ENCODE peak calls at places on chromosomes 16 and 17, in ten cellular contexts. One of them, this sample, is unnamed.

GRCh38 chr16:30340621-30341020 is 14.5 kb downstream of the CD2BP2 start:
- DNase-seq in transverse colon: no peak
- DNase-seq in IMR-90: no peak
- DNase-seq in fibroblast of pulmonary artery: no peak
- DNase-seq in SK-N-SH: no peak
- DNase-seq in adrenal gland: no peak
- DNase-seq in effector memory CD4-positive, alpha-beta T cell: no peak
- DNase-seq in lung: no peak
- DNase-seq in kidney epithelial cell: no peak
- DNase-seq in stomach: no peak
- DNase-seq in this sample: peak

GRCh38 chr17:57552114-57552601 is 192.9 kb downstream of the CCDC182 start:
- DNase-seq in transverse colon: peak
- DNase-seq in IMR-90: no peak
- DNase-seq in fibroblast of pulmonary artery: peak
- DNase-seq in SK-N-SH: peak
- DNase-seq in adrenal gland: no peak
- DNase-seq in effector memory CD4-positive, alpha-beta T cell: no peak
- DNase-seq in lung: no peak
- DNase-seq in kidney epithelial cell: no peak
- DNase-seq in stomach: no peak
- DNase-seq in this sample: no peak

GRCh38 chr17:82825540-82826124 is 14.2 kb downstream of the ZNF750 start:
- DNase-seq in transverse colon: no peak
- DNase-seq in IMR-90: no peak
- DNase-seq in fibroblast of pulmonary artery: no peak
- DNase-seq in SK-N-SH: no peak
- DNase-seq in adrenal gland: no peak
- DNase-seq in effector memory CD4-positive, alpha-beta T cell: no peak
- DNase-seq in lung: no peak
- DNase-seq in kidney epithelial cell: no peak
- DNase-seq in stomach: no peak
- DNase-seq in this sample: no peak

GRCh38 chr16:57352636-57353047 is 5.9 kb upstream of the CCL22 start:
- DNase-seq in transverse colon: no peak
- DNase-seq in IMR-90: no peak
- DNase-seq in fibroblast of pulmonary artery: no peak
- DNase-seq in SK-N-SH: no peak
- DNase-seq in adrenal gland: peak
- DNase-seq in effector memory CD4-positive, alpha-beta T cell: no peak
- DNase-seq in lung: no peak
- DNase-seq in kidney epithelial cell: no peak
- DNase-seq in stomach: peak
- DNase-seq in this sample: peak

GRCh38 chr17:64658931-64659330 is 3.2 kb downstream of the SMURF2 start:
- DNase-seq in transverse colon: no peak
- DNase-seq in IMR-90: peak
- DNase-seq in fibroblast of pulmonary artery: peak
- DNase-seq in SK-N-SH: no peak
- DNase-seq in adrenal gland: no peak
- DNase-seq in effector memory CD4-positive, alpha-beta T cell: no peak
- DNase-seq in lung: no peak
- DNase-seq in kidney epithelial cell: no peak
- DNase-seq in stomach: no peak
- DNase-seq in this sample: no peak

GRCh38 chr17:12580640-12581039 is 85.0 kb upstream of the MYOCD start:
- DNase-seq in transverse colon: no peak
- DNase-seq in IMR-90: peak
- DNase-seq in fibroblast of pulmonary artery: no peak
- DNase-seq in SK-N-SH: no peak
- DNase-seq in adrenal gland: no peak
- DNase-seq in effector memory CD4-positive, alpha-beta T cell: no peak
- DNase-seq in lung: no peak
- DNase-seq in kidney epithelial cell: no peak
- DNase-seq in stomach: no peak
- DNase-seq in this sample: no peak

GRCh38 chr16:5900046-5900445 is 802.5 kb upstream of the EEF2KMT start:
- DNase-seq in transverse colon: no peak
- DNase-seq in IMR-90: no peak
- DNase-seq in fibroblast of pulmonary artery: no peak
- DNase-seq in SK-N-SH: no peak
- DNase-seq in adrenal gland: no peak
- DNase-seq in effector memory CD4-positive, alpha-beta T cell: no peak
- DNase-seq in lung: no peak
- DNase-seq in kidney epithelial cell: no peak
- DNase-seq in stomach: no peak
- DNase-seq in this sample: no peak

GRCh38 chr16:66714659-66715307 is 18.2 kb upstream of the CMTM4 start:
- DNase-seq in transverse colon: peak
- DNase-seq in IMR-90: no peak
- DNase-seq in fibroblast of pulmonary artery: no peak
- DNase-seq in SK-N-SH: peak
- DNase-seq in adrenal gland: no peak
- DNase-seq in effector memory CD4-positive, alpha-beta T cell: no peak
- DNase-seq in lung: no peak
- DNase-seq in kidney epithelial cell: no peak
- DNase-seq in stomach: no peak
- DNase-seq in this sample: no peak

GRCh38 chr17:32777436-32777835 is 99.5 kb downstream of the MYO1D start:
- DNase-seq in transverse colon: no peak
- DNase-seq in IMR-90: peak
- DNase-seq in fibroblast of pulmonary artery: no peak
- DNase-seq in SK-N-SH: no peak
- DNase-seq in adrenal gland: no peak
- DNase-seq in effector memory CD4-positive, alpha-beta T cell: no peak
- DNase-seq in lung: no peak
- DNase-seq in kidney epithelial cell: no peak
- DNase-seq in stomach: no peak
- DNase-seq in this sample: no peak

GRCh38 chr17:17026163-17026562 is 16.1 kb upstream of the MPRIP start:
- DNase-seq in transverse colon: no peak
- DNase-seq in IMR-90: no peak
- DNase-seq in fibroblast of pulmonary artery: no peak
- DNase-seq in SK-N-SH: no peak
- DNase-seq in adrenal gland: no peak
- DNase-seq in effector memory CD4-positive, alpha-beta T cell: no peak
- DNase-seq in lung: no peak
- DNase-seq in kidney epithelial cell: no peak
- DNase-seq in stomach: no peak
- DNase-seq in this sample: no peak

GRCh38 chr16:12262454-12263180 is 286.1 kb downstream of the SNX29 start:
- DNase-seq in transverse colon: peak
- DNase-seq in IMR-90: peak
- DNase-seq in fibroblast of pulmonary artery: no peak
- DNase-seq in SK-N-SH: no peak
- DNase-seq in adrenal gland: no peak
- DNase-seq in effector memory CD4-positive, alpha-beta T cell: no peak
- DNase-seq in lung: no peak
- DNase-seq in kidney epithelial cell: peak
- DNase-seq in stomach: peak
- DNase-seq in this sample: no peak

GRCh38 chr16:30027588-30028437 is 3.3 kb downstream of the TLCD3B start:
- DNase-seq in transverse colon: no peak
- DNase-seq in IMR-90: no peak
- DNase-seq in fibroblast of pulmonary artery: no peak
- DNase-seq in SK-N-SH: no peak
- DNase-seq in adrenal gland: no peak
- DNase-seq in effector memory CD4-positive, alpha-beta T cell: no peak
- DNase-seq in lung: no peak
- DNase-seq in kidney epithelial cell: no peak
- DNase-seq in stomach: no peak
- DNase-seq in this sample: no peak

GRCh38 chr17:42270175-42270545 is 6.0 kb downstream of the STAT5B start:
- DNase-seq in transverse colon: no peak
- DNase-seq in IMR-90: no peak
- DNase-seq in fibroblast of pulmonary artery: no peak
- DNase-seq in SK-N-SH: no peak
- DNase-seq in adrenal gland: no peak
- DNase-seq in effector memory CD4-positive, alpha-beta T cell: no peak
- DNase-seq in lung: no peak
- DNase-seq in kidney epithelial cell: no peak
- DNase-seq in stomach: no peak
- DNase-seq in this sample: no peak

GRCh38 chr16:1876468-1876867 is 4.5 kb upstream of the MEIOB start:
- DNase-seq in transverse colon: no peak
- DNase-seq in IMR-90: no peak
- DNase-seq in fibroblast of pulmonary artery: no peak
- DNase-seq in SK-N-SH: no peak
- DNase-seq in adrenal gland: no peak
- DNase-seq in effector memory CD4-positive, alpha-beta T cell: no peak
- DNase-seq in lung: no peak
- DNase-seq in kidney epithelial cell: no peak
- DNase-seq in stomach: no peak
- DNase-seq in this sample: no peak

GRCh38 chr17:37786481-37786880 is 41.6 kb upstream of the HNF1B start:
- DNase-seq in transverse colon: no peak
- DNase-seq in IMR-90: peak
- DNase-seq in fibroblast of pulmonary artery: peak
- DNase-seq in SK-N-SH: no peak
- DNase-seq in adrenal gland: no peak
- DNase-seq in effector memory CD4-positive, alpha-beta T cell: no peak
- DNase-seq in lung: no peak
- DNase-seq in kidney epithelial cell: no peak
- DNase-seq in stomach: no peak
- DNase-seq in this sample: no peak

GRCh38 chr16:88566158-88566557 is 4.0 kb upstream of the ZC3H18 start:
- DNase-seq in transverse colon: no peak
- DNase-seq in IMR-90: peak
- DNase-seq in fibroblast of pulmonary artery: peak
- DNase-seq in SK-N-SH: no peak
- DNase-seq in adrenal gland: no peak
- DNase-seq in effector memory CD4-positive, alpha-beta T cell: no peak
- DNase-seq in lung: no peak
- DNase-seq in kidney epithelial cell: no peak
- DNase-seq in stomach: no peak
- DNase-seq in this sample: no peak

GRCh38 chr17:76381633-76382304 is 2.6 kb upstream of the SPHK1 start:
- DNase-seq in transverse colon: no peak
- DNase-seq in IMR-90: peak
- DNase-seq in fibroblast of pulmonary artery: peak
- DNase-seq in SK-N-SH: peak
- DNase-seq in adrenal gland: no peak
- DNase-seq in effector memory CD4-positive, alpha-beta T cell: no peak
- DNase-seq in lung: no peak
- DNase-seq in kidney epithelial cell: no peak
- DNase-seq in stomach: no peak
- DNase-seq in this sample: no peak

GRCh38 chr17:51221322-51221721 is 38.5 kb downstream of the MBTD1 start:
- DNase-seq in transverse colon: no peak
- DNase-seq in IMR-90: no peak
- DNase-seq in fibroblast of pulmonary artery: no peak
- DNase-seq in SK-N-SH: no peak
- DNase-seq in adrenal gland: no peak
- DNase-seq in effector memory CD4-positive, alpha-beta T cell: no peak
- DNase-seq in lung: no peak
- DNase-seq in kidney epithelial cell: no peak
- DNase-seq in stomach: no peak
- DNase-seq in this sample: no peak
- H3K4me3 ChIP-seq in transverse colon: no peak
- H3K4me3 ChIP-seq in IMR-90: no peak
- H3K4me3 ChIP-seq in fibroblast of pulmonary artery: no peak
- H3K4me3 ChIP-seq in SK-N-SH: no peak
- H3K4me3 ChIP-seq in adrenal gland: no peak
- H3K4me3 ChIP-seq in effector memory CD4-positive, alpha-beta T cell: no peak
- H3K4me3 ChIP-seq in lung: no peak
- H3K4me3 ChIP-seq in kidney epithelial cell: no peak
- H3K4me3 ChIP-seq in stomach: no peak
- H3K4me3 ChIP-seq in this sample: no peak

DNA sequence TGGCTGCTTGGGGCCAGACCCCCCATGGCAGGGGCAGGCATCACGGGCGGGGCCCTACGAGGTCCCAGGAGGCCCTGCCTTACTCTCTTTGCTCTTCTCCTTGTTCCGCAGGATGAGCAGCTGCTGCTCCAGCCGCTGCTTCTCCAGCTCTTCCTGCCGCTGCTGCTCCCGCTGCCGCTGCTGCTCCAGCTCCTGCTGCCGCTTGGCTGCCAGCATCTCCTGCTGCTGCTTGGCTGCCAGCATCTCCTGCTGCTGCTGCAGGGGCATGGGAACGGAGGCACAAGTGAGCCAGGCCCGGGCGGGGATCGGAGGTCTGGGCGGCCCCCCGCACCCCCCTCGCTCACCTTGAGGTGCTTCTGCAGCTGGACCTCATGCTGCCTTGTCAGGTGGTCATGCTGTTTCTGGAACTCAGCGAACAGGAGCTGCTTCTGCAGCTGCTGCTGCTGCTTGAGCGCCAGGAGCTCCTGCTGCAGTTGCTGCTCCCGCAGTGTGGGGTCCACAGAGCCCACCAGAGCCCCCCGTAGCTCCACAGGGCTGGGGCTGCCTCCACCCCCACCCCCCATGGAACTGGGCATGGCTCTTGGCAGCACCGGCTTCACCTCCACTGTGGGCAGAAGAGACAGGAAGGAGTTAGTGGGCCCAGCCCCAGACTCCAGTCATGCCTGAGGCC is 22.8 kb downstream of the G6PC3 start:
- DNase-seq in transverse colon: no peak
- DNase-seq in IMR-90: no peak
- DNase-seq in fibroblast of pulmonary artery: no peak
- DNase-seq in SK-N-SH: no peak
- DNase-seq in adrenal gland: no peak
- DNase-seq in effector memory CD4-positive, alpha-beta T cell: no peak
- DNase-seq in lung: no peak
- DNase-seq in kidney epithelial cell: no peak
- DNase-seq in stomach: no peak
- DNase-seq in this sample: no peak
- H3K4me3 ChIP-seq in transverse colon: no peak
- H3K4me3 ChIP-seq in IMR-90: no peak
- H3K4me3 ChIP-seq in fibroblast of pulmonary artery: no peak
- H3K4me3 ChIP-seq in SK-N-SH: no peak
- H3K4me3 ChIP-seq in adrenal gland: no peak
- H3K4me3 ChIP-seq in effector memory CD4-positive, alpha-beta T cell: no peak
- H3K4me3 ChIP-seq in lung: no peak
- H3K4me3 ChIP-seq in kidney epithelial cell: no peak
- H3K4me3 ChIP-seq in stomach: no peak
- H3K4me3 ChIP-seq in this sample: no peak

GRCh38 chr17:75113798-75114551 is 4.2 kb downstream of the ARMC7 start:
- DNase-seq in transverse colon: peak
- DNase-seq in IMR-90: peak
- DNase-seq in fibroblast of pulmonary artery: peak
- DNase-seq in SK-N-SH: peak
- DNase-seq in adrenal gland: peak
- DNase-seq in effector memory CD4-positive, alpha-beta T cell: peak
- DNase-seq in lung: peak
- DNase-seq in kidney epithelial cell: no peak
- DNase-seq in stomach: peak
- DNase-seq in this sample: peak
- H3K4me3 ChIP-seq in transverse colon: peak
- H3K4me3 ChIP-seq in IMR-90: peak
- H3K4me3 ChIP-seq in fibroblast of pulmonary artery: peak
- H3K4me3 ChIP-seq in SK-N-SH: no peak
- H3K4me3 ChIP-seq in adrenal gland: no peak
- H3K4me3 ChIP-seq in effector memory CD4-positive, alpha-beta T cell: peak
- H3K4me3 ChIP-seq in lung: peak
- H3K4me3 ChIP-seq in kidney epithelial cell: peak
- H3K4me3 ChIP-seq in stomach: peak
- H3K4me3 ChIP-seq in this sample: peak

DNA sequence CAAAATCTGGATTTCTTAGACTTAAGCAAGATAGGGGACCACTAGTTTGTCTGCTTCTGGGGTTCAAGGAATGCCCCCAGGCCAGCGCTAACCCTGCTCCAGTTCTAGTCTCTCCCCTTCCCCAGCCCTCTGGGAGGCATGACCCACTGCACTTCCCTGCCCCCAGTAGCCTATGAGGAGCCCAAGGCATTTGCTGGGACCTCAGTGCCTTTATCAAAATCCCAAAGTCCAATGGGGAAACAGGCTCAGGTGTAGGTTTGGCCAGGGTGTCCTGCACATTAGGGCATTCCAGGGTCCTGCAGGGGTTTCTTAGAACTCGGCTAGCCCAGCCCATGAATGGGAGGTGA is 1.2 kb downstream of the IL4R start:
- DNase-seq in transverse colon: no peak
- DNase-seq in IMR-90: no peak
- DNase-seq in fibroblast of pulmonary artery: no peak
- DNase-seq in SK-N-SH: no peak
- DNase-seq in adrenal gland: no peak
- DNase-seq in effector memory CD4-positive, alpha-beta T cell: no peak
- DNase-seq in lung: no peak
- DNase-seq in kidney epithelial cell: no peak
- DNase-seq in stomach: no peak
- DNase-seq in this sample: no peak
- H3K4me3 ChIP-seq in transverse colon: peak
- H3K4me3 ChIP-seq in IMR-90: peak
- H3K4me3 ChIP-seq in fibroblast of pulmonary artery: peak
- H3K4me3 ChIP-seq in SK-N-SH: no peak
- H3K4me3 ChIP-seq in adrenal gland: peak
- H3K4me3 ChIP-seq in effector memory CD4-positive, alpha-beta T cell: peak
- H3K4me3 ChIP-seq in lung: peak
- H3K4me3 ChIP-seq in kidney epithelial cell: peak
- H3K4me3 ChIP-seq in stomach: peak
- H3K4me3 ChIP-seq in this sample: peak